ENCODE peak calls at places on chromosomes 12 and 14, in ten cellular contexts. One of them, this sample, is unnamed.
A peak's percentile ranks its signal among the peaks of the same experiment; 100 is the strongest.

GRCh38 chr14:99247772-99248171 is 24.2 kb downstream of the BCL11B start:
- DNase-seq in fibroblast of lung: no peak
- DNase-seq in GM23248: no peak
- DNase-seq in fibroblast of the aortic adventitia: no peak
- DNase-seq in breast epithelium: no peak
- DNase-seq in A673: no peak
- DNase-seq in dorsolateral prefrontal cortex: no peak
- DNase-seq in bronchial epithelial cell: no peak
- DNase-seq in tibial artery: no peak
- DNase-seq in A549: no peak
- DNase-seq in this sample: no peak

GRCh38 chr12:57899010-57899662 is 42.2 kb upstream of the ATP23 start:
- DNase-seq in fibroblast of lung: peak; percentile 69
- DNase-seq in GM23248: peak; percentile 74
- DNase-seq in fibroblast of the aortic adventitia: peak; percentile 77
- DNase-seq in breast epithelium: peak; percentile 65
- DNase-seq in A673: no peak
- DNase-seq in dorsolateral prefrontal cortex: peak; percentile 40
- DNase-seq in bronchial epithelial cell: peak; percentile 79
- DNase-seq in tibial artery: peak; percentile 82
- DNase-seq in A549: no peak
- DNase-seq in this sample: peak; percentile 80

GRCh38 chr14:59301354-59301753 is 112.9 kb downstream of the DAAM1 start:
- DNase-seq in fibroblast of lung: no peak
- DNase-seq in GM23248: no peak
- DNase-seq in fibroblast of the aortic adventitia: no peak
- DNase-seq in breast epithelium: no peak
- DNase-seq in A673: no peak
- DNase-seq in dorsolateral prefrontal cortex: no peak
- DNase-seq in bronchial epithelial cell: no peak
- DNase-seq in tibial artery: no peak
- DNase-seq in A549: no peak
- DNase-seq in this sample: no peak

GRCh38 chr12:6418796-6419195 is 26.0 kb upstream of the CD27 start:
- DNase-seq in fibroblast of lung: no peak
- DNase-seq in GM23248: no peak
- DNase-seq in fibroblast of the aortic adventitia: no peak
- DNase-seq in breast epithelium: no peak
- DNase-seq in A673: no peak
- DNase-seq in dorsolateral prefrontal cortex: no peak
- DNase-seq in bronchial epithelial cell: no peak
- DNase-seq in tibial artery: no peak
- DNase-seq in A549: no peak
- DNase-seq in this sample: no peak

GRCh38 chr12:70615177-70615576 is 22.1 kb downstream of the PTPRB start:
- DNase-seq in fibroblast of lung: no peak
- DNase-seq in GM23248: no peak
- DNase-seq in fibroblast of the aortic adventitia: no peak
- DNase-seq in breast epithelium: no peak
- DNase-seq in A673: no peak
- DNase-seq in dorsolateral prefrontal cortex: no peak
- DNase-seq in bronchial epithelial cell: no peak
- DNase-seq in tibial artery: no peak
- DNase-seq in A549: no peak
- DNase-seq in this sample: no peak

GRCh38 chr12:69464433-69464832 is 5.8 kb upstream of the FRS2 start:
- DNase-seq in fibroblast of lung: no peak
- DNase-seq in GM23248: peak; percentile 57
- DNase-seq in fibroblast of the aortic adventitia: no peak
- DNase-seq in breast epithelium: no peak
- DNase-seq in A673: no peak
- DNase-seq in dorsolateral prefrontal cortex: no peak
- DNase-seq in bronchial epithelial cell: no peak
- DNase-seq in tibial artery: no peak
- DNase-seq in A549: no peak
- DNase-seq in this sample: no peak

GRCh38 chr12:32437095-32437515 is 37.7 kb downstream of the FGD4 start:
- DNase-seq in fibroblast of lung: peak; percentile 96
- DNase-seq in GM23248: peak; percentile 86
- DNase-seq in fibroblast of the aortic adventitia: peak; percentile 85
- DNase-seq in breast epithelium: no peak
- DNase-seq in A673: no peak
- DNase-seq in dorsolateral prefrontal cortex: no peak
- DNase-seq in bronchial epithelial cell: peak; percentile 98
- DNase-seq in tibial artery: no peak
- DNase-seq in A549: peak; percentile 92
- DNase-seq in this sample: no peak

GRCh38 chr12:65878540-65878939 is 54.3 kb downstream of the HMGA2 start:
- DNase-seq in fibroblast of lung: peak; percentile 42
- DNase-seq in GM23248: peak; percentile 41
- DNase-seq in fibroblast of the aortic adventitia: peak; percentile 60
- DNase-seq in breast epithelium: no peak
- DNase-seq in A673: no peak
- DNase-seq in dorsolateral prefrontal cortex: no peak
- DNase-seq in bronchial epithelial cell: no peak
- DNase-seq in tibial artery: no peak
- DNase-seq in A549: peak; percentile 39
- DNase-seq in this sample: no peak

GRCh38 chr14:63435838-63436237 is 107.3 kb downstream of the PPP2R5E start:
- DNase-seq in fibroblast of lung: peak; percentile 50
- DNase-seq in GM23248: peak; percentile 78
- DNase-seq in fibroblast of the aortic adventitia: peak; percentile 82
- DNase-seq in breast epithelium: peak; percentile 45
- DNase-seq in A673: no peak
- DNase-seq in dorsolateral prefrontal cortex: peak; percentile 36
- DNase-seq in bronchial epithelial cell: peak; percentile 22
- DNase-seq in tibial artery: peak; percentile 91
- DNase-seq in A549: peak; percentile 37
- DNase-seq in this sample: no peak

GRCh38 chr14:63443361-63443760 is 99.8 kb downstream of the PPP2R5E start:
- DNase-seq in fibroblast of lung: no peak
- DNase-seq in GM23248: no peak
- DNase-seq in fibroblast of the aortic adventitia: no peak
- DNase-seq in breast epithelium: no peak
- DNase-seq in A673: no peak
- DNase-seq in dorsolateral prefrontal cortex: no peak
- DNase-seq in bronchial epithelial cell: no peak
- DNase-seq in tibial artery: no peak
- DNase-seq in A549: no peak
- DNase-seq in this sample: no peak

GRCh38 chr14:63436286-63437098 is 106.7 kb downstream of the PPP2R5E start:
- DNase-seq in fibroblast of lung: no peak
- DNase-seq in GM23248: no peak
- DNase-seq in fibroblast of the aortic adventitia: no peak
- DNase-seq in breast epithelium: no peak
- DNase-seq in A673: no peak
- DNase-seq in dorsolateral prefrontal cortex: no peak
- DNase-seq in bronchial epithelial cell: no peak
- DNase-seq in tibial artery: no peak
- DNase-seq in A549: no peak
- DNase-seq in this sample: no peak

GRCh38 chr14:63435204-63435603 is 108.0 kb downstream of the PPP2R5E start:
- DNase-seq in fibroblast of lung: no peak
- DNase-seq in GM23248: no peak
- DNase-seq in fibroblast of the aortic adventitia: no peak
- DNase-seq in breast epithelium: no peak
- DNase-seq in A673: no peak
- DNase-seq in dorsolateral prefrontal cortex: no peak
- DNase-seq in bronchial epithelial cell: no peak
- DNase-seq in tibial artery: no peak
- DNase-seq in A549: no peak
- DNase-seq in this sample: no peak

DNA sequence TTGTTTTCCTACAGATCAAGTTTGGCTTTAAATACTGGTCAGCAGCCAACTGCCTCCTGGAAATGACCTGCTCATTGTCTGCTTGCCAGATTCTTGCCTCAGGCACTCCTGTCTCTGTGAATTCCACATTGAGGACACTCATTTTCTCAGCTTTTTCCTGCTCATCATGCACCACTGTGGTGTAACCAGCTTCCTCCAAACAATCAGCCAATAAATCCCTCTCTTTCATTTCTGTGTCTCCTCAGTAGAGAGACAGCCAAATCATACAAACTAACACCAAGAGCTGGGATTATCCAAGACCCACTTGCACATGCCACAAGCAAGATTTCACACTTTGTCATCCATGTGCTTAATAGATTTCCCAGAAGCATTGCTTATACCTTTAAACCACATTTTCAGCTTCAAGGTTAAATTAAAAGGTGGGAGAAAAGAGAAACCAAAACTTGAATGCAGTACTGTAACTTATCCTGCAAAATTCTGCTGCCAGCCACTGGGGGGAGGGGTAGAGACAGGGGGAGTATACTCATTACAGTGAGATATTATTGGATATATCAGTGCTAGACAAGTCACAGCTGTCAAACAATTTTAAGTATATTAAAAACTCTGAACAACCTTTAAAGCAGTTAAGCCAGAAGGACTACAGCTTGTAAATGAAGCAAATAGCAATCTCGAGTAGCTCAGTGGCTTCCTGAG is 105.0 kb downstream of the PPP2R5E start:
- DNase-seq in fibroblast of lung: peak; percentile 96
- DNase-seq in GM23248: peak; percentile 94
- DNase-seq in fibroblast of the aortic adventitia: peak; percentile 99
- DNase-seq in breast epithelium: peak; percentile 89
- DNase-seq in A673: peak; percentile 37
- DNase-seq in dorsolateral prefrontal cortex: no peak
- DNase-seq in bronchial epithelial cell: peak; percentile 92
- DNase-seq in tibial artery: peak; percentile 77
- DNase-seq in A549: peak; percentile 81
- DNase-seq in this sample: no peak
- H3K4me3 ChIP-seq in fibroblast of lung: peak overlapping the region; percentile 52
- H3K4me3 ChIP-seq in GM23248: peak overlapping the region; percentile 60
- H3K4me3 ChIP-seq in fibroblast of the aortic adventitia: peak overlapping the region; percentile 47
- H3K4me3 ChIP-seq in breast epithelium: no peak overlapping the region
- H3K4me3 ChIP-seq in A673: peak overlapping the region; percentile 23
- H3K4me3 ChIP-seq in dorsolateral prefrontal cortex: peak overlapping the region; percentile 19
- H3K4me3 ChIP-seq in bronchial epithelial cell: no peak overlapping the region
- H3K4me3 ChIP-seq in tibial artery: peak overlapping the region; percentile 20
- H3K4me3 ChIP-seq in A549: peak overlapping the region; percentile 13
- H3K4me3 ChIP-seq in this sample: peak overlapping the region; percentile 62

GRCh38 chr14:53963491-53964227 is 7.0 kb upstream of the BMP4 start:
- DNase-seq in fibroblast of lung: peak; percentile 53
- DNase-seq in GM23248: no peak
- DNase-seq in fibroblast of the aortic adventitia: peak; percentile 37
- DNase-seq in breast epithelium: peak; percentile 45
- DNase-seq in A673: no peak
- DNase-seq in dorsolateral prefrontal cortex: no peak
- DNase-seq in bronchial epithelial cell: peak; percentile 45
- DNase-seq in tibial artery: peak; percentile 74
- DNase-seq in A549: peak; percentile 48
- DNase-seq in this sample: no peak

GRCh38 chr14:53957739-53958138 is 1.1 kb upstream of the BMP4 start:
- DNase-seq in fibroblast of lung: no peak
- DNase-seq in GM23248: no peak
- DNase-seq in fibroblast of the aortic adventitia: no peak
- DNase-seq in breast epithelium: no peak
- DNase-seq in A673: no peak
- DNase-seq in dorsolateral prefrontal cortex: no peak
- DNase-seq in bronchial epithelial cell: no peak
- DNase-seq in tibial artery: no peak
- DNase-seq in A549: no peak
- DNase-seq in this sample: no peak

GRCh38 chr14:53967606-53968005 is 11.0 kb upstream of the BMP4 start:
- DNase-seq in fibroblast of lung: no peak
- DNase-seq in GM23248: no peak
- DNase-seq in fibroblast of the aortic adventitia: no peak
- DNase-seq in breast epithelium: no peak
- DNase-seq in A673: no peak
- DNase-seq in dorsolateral prefrontal cortex: no peak
- DNase-seq in bronchial epithelial cell: no peak
- DNase-seq in tibial artery: no peak
- DNase-seq in A549: no peak
- DNase-seq in this sample: no peak

GRCh38 chr14:53964249-53964648 is 7.6 kb upstream of the BMP4 start:
- DNase-seq in fibroblast of lung: peak; percentile 80
- DNase-seq in GM23248: no peak
- DNase-seq in fibroblast of the aortic adventitia: no peak
- DNase-seq in breast epithelium: no peak
- DNase-seq in A673: no peak
- DNase-seq in dorsolateral prefrontal cortex: no peak
- DNase-seq in bronchial epithelial cell: no peak
- DNase-seq in tibial artery: no peak
- DNase-seq in A549: no peak
- DNase-seq in this sample: no peak

DNA sequence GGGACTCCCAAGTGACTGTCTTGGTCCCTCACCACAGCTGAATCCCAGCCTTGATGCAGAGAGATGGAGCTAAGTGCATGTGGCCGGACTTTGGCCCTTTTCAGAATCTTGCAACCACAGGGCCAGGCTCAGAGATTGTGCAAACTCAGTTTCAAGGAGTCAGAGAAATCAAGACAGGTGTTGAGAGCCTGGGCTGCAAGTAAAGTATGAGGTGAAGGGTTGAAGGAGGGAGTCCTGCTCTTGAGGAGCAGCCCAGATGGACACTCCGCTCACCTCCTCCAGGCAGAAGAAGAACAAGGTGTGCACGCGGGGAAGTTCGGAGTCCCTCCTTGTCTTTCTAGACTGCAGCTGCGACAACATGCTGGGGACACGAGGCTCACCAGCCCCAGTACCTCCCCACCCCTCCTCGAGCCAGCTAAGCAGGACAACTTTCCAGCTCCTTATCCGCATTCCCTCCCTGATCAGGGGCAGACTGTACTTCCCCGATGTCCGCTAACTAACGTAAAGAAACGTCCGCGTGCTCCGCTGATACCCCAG is 6.4 kb upstream of the BMP4 start:
- DNase-seq in fibroblast of lung: no peak
- DNase-seq in GM23248: no peak
- DNase-seq in fibroblast of the aortic adventitia: no peak
- DNase-seq in breast epithelium: no peak
- DNase-seq in A673: no peak
- DNase-seq in dorsolateral prefrontal cortex: no peak
- DNase-seq in bronchial epithelial cell: no peak
- DNase-seq in tibial artery: no peak
- DNase-seq in A549: no peak
- DNase-seq in this sample: no peak
- H3K4me3 ChIP-seq in fibroblast of lung: peak overlapping the region; percentile 51
- H3K4me3 ChIP-seq in GM23248: no peak overlapping the region
- H3K4me3 ChIP-seq in fibroblast of the aortic adventitia: peak overlapping the region; percentile 47
- H3K4me3 ChIP-seq in breast epithelium: peak overlapping the region; percentile 26
- H3K4me3 ChIP-seq in A673: no peak overlapping the region
- H3K4me3 ChIP-seq in dorsolateral prefrontal cortex: peak overlapping the region; percentile 52
- H3K4me3 ChIP-seq in bronchial epithelial cell: peak overlapping the region; percentile 24
- H3K4me3 ChIP-seq in tibial artery: peak overlapping the region; percentile 57
- H3K4me3 ChIP-seq in A549: peak overlapping the region; percentile 17
- H3K4me3 ChIP-seq in this sample: no peak overlapping the region

GRCh38 chr12:95787274-95787814 is 3.2 kb downstream of the NTN4 start:
- DNase-seq in fibroblast of lung: no peak
- DNase-seq in GM23248: no peak
- DNase-seq in fibroblast of the aortic adventitia: no peak
- DNase-seq in breast epithelium: no peak
- DNase-seq in A673: no peak
- DNase-seq in dorsolateral prefrontal cortex: no peak
- DNase-seq in bronchial epithelial cell: no peak
- DNase-seq in tibial artery: no peak
- DNase-seq in A549: no peak
- DNase-seq in this sample: no peak

GRCh38 chr12:95789126-95790024 is 1.2 kb downstream of the NTN4 start:
- DNase-seq in fibroblast of lung: no peak
- DNase-seq in GM23248: peak; percentile 33
- DNase-seq in fibroblast of the aortic adventitia: no peak
- DNase-seq in breast epithelium: peak; percentile 43
- DNase-seq in A673: no peak
- DNase-seq in dorsolateral prefrontal cortex: peak; percentile 17
- DNase-seq in bronchial epithelial cell: no peak
- DNase-seq in tibial artery: peak; percentile 73
- DNase-seq in A549: peak; percentile 72
- DNase-seq in this sample: no peak

GRCh38 chr12:95790025-95790911 is at the start of gene NTN4:
- DNase-seq in fibroblast of lung: peak; percentile 36
- DNase-seq in GM23248: peak; percentile 79
- DNase-seq in fibroblast of the aortic adventitia: peak; percentile 38
- DNase-seq in breast epithelium: peak; percentile 52
- DNase-seq in A673: peak; percentile 15
- DNase-seq in dorsolateral prefrontal cortex: peak; percentile 27
- DNase-seq in bronchial epithelial cell: no peak
- DNase-seq in tibial artery: peak; percentile 74
- DNase-seq in A549: peak; percentile 65
- DNase-seq in this sample: no peak

GRCh38 chr12:95788637-95789036 is 1.9 kb downstream of the NTN4 start:
- DNase-seq in fibroblast of lung: peak; percentile 63
- DNase-seq in GM23248: peak; percentile 62
- DNase-seq in fibroblast of the aortic adventitia: peak; percentile 61
- DNase-seq in breast epithelium: no peak
- DNase-seq in A673: no peak
- DNase-seq in dorsolateral prefrontal cortex: no peak
- DNase-seq in bronchial epithelial cell: peak; percentile 79
- DNase-seq in tibial artery: no peak
- DNase-seq in A549: no peak
- DNase-seq in this sample: no peak

GRCh38 chr12:95790912-95791849 is 617 bp upstream of the NTN4 start:
- DNase-seq in fibroblast of lung: peak; percentile 15
- DNase-seq in GM23248: peak; percentile 56
- DNase-seq in fibroblast of the aortic adventitia: peak; percentile 31
- DNase-seq in breast epithelium: peak; percentile 46
- DNase-seq in A673: peak; percentile 23
- DNase-seq in dorsolateral prefrontal cortex: peak; percentile 16
- DNase-seq in bronchial epithelial cell: peak; percentile 50
- DNase-seq in tibial artery: peak; percentile 69
- DNase-seq in A549: peak; percentile 84
- DNase-seq in this sample: no peak
- H3K4me3 ChIP-seq in fibroblast of lung: peak overlapping the region; percentile 42
- H3K4me3 ChIP-seq in GM23248: peak overlapping the region; percentile 80
- H3K4me3 ChIP-seq in fibroblast of the aortic adventitia: peak overlapping the region; percentile 81
- H3K4me3 ChIP-seq in breast epithelium: peak overlapping the region; percentile 85
- H3K4me3 ChIP-seq in A673: peak overlapping the region; percentile 54
- H3K4me3 ChIP-seq in dorsolateral prefrontal cortex: peak overlapping the region; percentile 78
- H3K4me3 ChIP-seq in bronchial epithelial cell: peak overlapping the region; percentile 79
- H3K4me3 ChIP-seq in tibial artery: peak overlapping the region; percentile 91
- H3K4me3 ChIP-seq in A549: peak overlapping the region; percentile 82
- H3K4me3 ChIP-seq in this sample: no peak overlapping the region

GRCh38 chr12:14946856-14947255 is 8.5 kb upstream of the ERP27 start:
- DNase-seq in fibroblast of lung: no peak
- DNase-seq in GM23248: no peak
- DNase-seq in fibroblast of the aortic adventitia: no peak
- DNase-seq in breast epithelium: no peak
- DNase-seq in A673: no peak
- DNase-seq in dorsolateral prefrontal cortex: no peak
- DNase-seq in bronchial epithelial cell: peak; percentile 54
- DNase-seq in tibial artery: no peak
- DNase-seq in A549: peak; percentile 26
- DNase-seq in this sample: no peak
- H3K4me3 ChIP-seq in fibroblast of lung: no peak overlapping the region
- H3K4me3 ChIP-seq in GM23248: no peak overlapping the region
- H3K4me3 ChIP-seq in fibroblast of the aortic adventitia: no peak overlapping the region
- H3K4me3 ChIP-seq in breast epithelium: no peak overlapping the region
- H3K4me3 ChIP-seq in A673: no peak overlapping the region
- H3K4me3 ChIP-seq in dorsolateral prefrontal cortex: no peak overlapping the region
- H3K4me3 ChIP-seq in bronchial epithelial cell: no peak overlapping the region
- H3K4me3 ChIP-seq in tibial artery: no peak overlapping the region
- H3K4me3 ChIP-seq in A549: no peak overlapping the region
- H3K4me3 ChIP-seq in this sample: peak overlapping the region; percentile 100